ENCODE peak calls at places on chromosome 21, in four cellular contexts. Y is MCF 10A, F is progenitor cell of endocrine pancreas, H is GM13976. G is an unnamed sample.

GRCh38 chr21:16193758-16194606 is 464.2 kb downstream of the USP25 start:
- DNase-seq in F (no peak), H (no peak), Y (peak), G (no peak)

GRCh38 chr21:19523066-19523465 is 1119.5 kb upstream of the TMPRSS15 start:
- DNase-seq in H (no peak), Y (no peak), F (no peak), G (no peak)

GRCh38 chr21:15026370-15026769 is 38.4 kb downstream of the NRIP1 start:
- DNase-seq in F (no peak), Y (no peak), H (no peak), G (no peak)

GRCh38 chr21:25708467-25709065 is 26.1 kb downstream of the ATP5PF start:
- DNase-seq in Y (peak), F (no peak), H (peak), G (peak)

GRCh38 chr21:29056538-29057050 is 16.9 kb downstream of the CCT8 start:
- DNase-seq in F (no peak), Y (no peak), H (no peak), G (no peak)

GRCh38 chr21:41926068-41926806 is 27.6 kb downstream of the C2CD2 start:
- DNase-seq in Y (peak), F (no peak), H (peak), G (peak)

GRCh38 chr21:42570362-42570761 is 56.7 kb downstream of the SLC37A1 start:
- DNase-seq in Y (no peak), H (no peak), F (no peak), G (no peak)

GRCh38 chr21:33858672-33859372 is 56.8 kb downstream of the ATP5PO start:
- DNase-seq in F (no peak), Y (no peak), H (no peak), G (no peak)

GRCh38 chr21:39630827-39631226 is 18.1 kb downstream of the B3GALT5 start:
- DNase-seq in F (no peak), H (no peak), Y (peak), G (no peak)

GRCh38 chr21:40567511-40567910 is 279.4 kb downstream of the DSCAM start:
- DNase-seq in Y (no peak), H (no peak), F (no peak), G (no peak)

GRCh38 chr21:29499734-29500343 is 201.1 kb downstream of the BACH1 start:
- DNase-seq in Y (peak), F (no peak), H (peak), G (no peak)

GRCh38 chr21:33360871-33361602 is 36.3 kb downstream of the IFNAR1 start:
- DNase-seq in H (peak), Y (peak), F (peak), G (peak)

GRCh38 chr21:33042812-33043211 is 17.1 kb downstream of the OLIG2 start:
- DNase-seq in H (no peak), Y (peak), F (no peak), G (no peak)

GRCh38 chr21:40846566-40847411 is at the start of gene DSCAM:
- DNase-seq in H (no peak), F (peak), Y (no peak), G (no peak)

GRCh38 chr21:46448108-46448507 is 10.6 kb upstream of the DIP2A start:
- DNase-seq in Y (no peak), F (no peak), H (no peak), G (no peak)

GRCh38 chr21:33682992-33683627 is 40.8 kb downstream of the ITSN1 start:
- DNase-seq in Y (peak), F (no peak), H (no peak), G (no peak)

GRCh38 chr21:45957986-45958610 is 23.5 kb upstream of the COL6A1 start:
- DNase-seq in Y (peak), H (no peak), F (no peak), G (no peak)

GRCh38 chr21:25836396-25836795 is 101.6 kb downstream of the GABPA start:
- DNase-seq in F (no peak), H (no peak), Y (peak), G (no peak)

GRCh38 chr21:46098303-46099141 is 610 bp downstream of the COL6A2 start:
- DNase-seq in H (peak), Y (no peak), F (peak), G (peak)

GRCh38 chr21:17585875-17586450 is 26.7 kb downstream of the BTG3 start:
- DNase-seq in Y (peak), H (peak), F (no peak), G (no peak)

GRCh38 chr21:17679002-17679600 is 66.4 kb upstream of the BTG3 start:
- DNase-seq in H (peak), Y (peak), F (no peak), G (no peak)

GRCh38 chr21:29114765-29115164 is 15.7 kb upstream of the MAP3K7CL start:
- DNase-seq in H (no peak), F (no peak), Y (peak), G (no peak)

GRCh38 chr21:36035381-36035791 is 24.9 kb downstream of the SETD4 start:
- DNase-seq in F (no peak), H (no peak), Y (no peak), G (no peak)
- TF ChIP-seq CTCF in F (peak), H (no peak), Y (no peak), G (no peak)

DNA sequence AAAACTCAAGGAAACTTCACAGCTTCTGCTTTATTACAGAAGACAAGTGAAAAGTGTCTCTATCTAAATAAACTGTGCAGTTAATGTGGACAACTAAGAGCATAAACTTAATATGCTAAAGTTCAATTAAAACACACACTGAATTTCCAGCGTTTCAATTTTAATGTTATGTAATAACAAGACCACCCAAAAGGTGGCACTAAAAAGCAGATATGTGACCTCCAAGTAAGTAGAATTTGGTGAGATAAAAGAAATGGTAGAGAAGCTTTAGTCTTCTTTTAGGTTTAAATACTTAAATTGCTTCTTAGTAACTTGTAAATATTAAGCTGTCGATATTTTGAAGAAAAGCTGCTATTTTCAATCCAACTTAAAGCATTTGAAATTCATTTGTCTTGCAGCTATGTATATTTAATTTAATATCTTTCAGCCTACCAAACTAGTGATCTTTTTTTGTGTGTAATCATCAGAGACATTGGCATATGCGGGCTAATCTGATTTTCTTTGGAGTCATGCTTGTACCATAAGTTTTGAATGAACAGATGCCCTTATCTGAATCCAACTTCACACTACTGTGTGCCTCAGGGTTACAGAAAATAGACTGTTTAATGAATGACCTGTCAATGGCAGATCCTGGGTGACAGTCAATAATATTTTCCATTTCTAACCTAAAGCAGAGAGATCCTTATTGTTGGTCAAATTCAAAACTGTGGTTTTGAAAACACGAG is 36.5 kb upstream of the ADAMTS1 start:
- DNase-seq in F (no peak), H (no peak), Y (peak), G (no peak)
- TF ChIP-seq CTCF in F (peak), H (no peak), Y (peak), G (peak)

DNA sequence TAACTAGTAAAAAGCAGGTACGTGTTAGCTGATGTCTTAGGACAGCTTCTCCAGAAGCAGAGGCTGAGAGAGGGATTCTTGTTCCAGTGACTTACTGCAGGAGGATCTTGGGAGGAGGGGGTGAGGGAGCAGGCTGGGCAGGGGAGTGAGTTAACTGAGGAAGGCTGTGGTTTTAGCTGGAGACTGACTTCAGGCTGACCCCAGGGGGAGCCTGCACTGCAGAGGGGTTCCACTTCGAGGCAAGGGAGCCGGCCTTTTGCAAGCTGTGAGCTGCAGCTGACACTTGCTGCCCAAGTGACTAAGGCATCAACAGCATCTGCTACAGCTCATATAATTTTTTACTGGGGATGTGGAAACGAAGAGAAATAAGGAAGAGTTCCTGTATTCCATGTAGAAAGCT is 50.4 kb upstream of the SOD1 start:
- DNase-seq in Y (no peak), F (no peak), H (no peak), G (no peak)
- TF ChIP-seq CTCF in Y (no peak), F (no peak), H (no peak), G (no peak)

DNA sequence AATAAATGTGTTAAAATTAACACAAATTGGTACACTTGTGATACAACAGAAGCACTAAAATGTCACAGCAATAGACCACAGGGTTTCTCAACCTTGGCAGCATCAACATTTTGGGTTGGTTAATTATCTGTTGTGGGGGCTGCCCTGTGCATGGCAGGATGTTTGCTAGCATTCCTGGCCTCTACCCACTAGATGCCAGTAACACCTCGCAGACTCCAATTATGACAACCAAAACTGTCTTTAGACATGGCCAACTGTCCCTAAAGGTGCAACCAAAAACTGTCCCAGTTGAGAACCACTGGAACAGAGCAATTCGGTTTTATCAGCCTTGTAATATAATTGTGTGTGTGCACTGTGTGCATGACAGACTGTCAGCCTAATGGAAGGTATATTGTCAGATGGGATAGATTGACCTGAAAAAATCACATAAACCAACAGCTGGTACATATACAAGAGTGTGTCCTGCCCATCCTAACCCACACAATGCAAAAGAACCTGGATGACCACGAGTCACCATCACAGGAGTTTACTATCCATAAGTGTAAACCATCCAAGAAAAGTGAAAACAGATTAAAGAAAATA is 13.5 kb upstream of the ERG start:
- DNase-seq in H (no peak), F (no peak), Y (peak), G (no peak)
- TF ChIP-seq CTCF in H (no peak), F (no peak), Y (peak), G (no peak)

DNA sequence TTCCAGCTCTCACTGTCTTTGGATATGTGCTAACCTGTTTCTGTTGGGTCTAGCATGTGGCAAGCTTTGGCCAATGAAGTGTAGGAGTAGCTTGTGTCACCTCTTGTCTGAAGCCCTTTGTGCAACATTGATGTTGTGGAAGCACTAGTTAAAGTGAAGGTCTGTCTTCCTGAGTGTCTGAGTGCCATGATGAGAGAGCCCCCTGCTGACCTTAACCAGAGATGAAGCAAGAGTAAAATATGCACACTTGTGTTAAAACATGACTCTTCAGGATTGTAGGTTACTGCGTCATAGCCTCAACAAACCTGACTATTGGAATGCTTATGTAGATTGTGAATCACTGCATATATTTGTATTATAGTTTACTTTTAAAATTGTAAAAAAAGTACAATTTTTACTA is 103.7 kb downstream of the NCAM2 start:
- DNase-seq in H (no peak), Y (peak), F (no peak), G (no peak)
- TF ChIP-seq CTCF in H (no peak), Y (no peak), F (peak), G (no peak)

GRCh38 chr21:36706482-36706852 is 7.6 kb downstream of the SIM2 start:
- DNase-seq in Y (no peak), F (no peak), H (no peak), G (no peak)

GRCh38 chr21:36704958-36705678 is 6.2 kb downstream of the SIM2 start:
- DNase-seq in Y (no peak), H (peak), F (no peak), G (no peak)

GRCh38 chr21:36706951-36707762 is 8.2 kb downstream of the SIM2 start:
- DNase-seq in Y (no peak), H (peak), F (no peak), G (no peak)

GRCh38 chr21:36704281-36704957 is 5.5 kb downstream of the SIM2 start:
- DNase-seq in H (peak), Y (no peak), F (no peak), G (no peak)

DNA sequence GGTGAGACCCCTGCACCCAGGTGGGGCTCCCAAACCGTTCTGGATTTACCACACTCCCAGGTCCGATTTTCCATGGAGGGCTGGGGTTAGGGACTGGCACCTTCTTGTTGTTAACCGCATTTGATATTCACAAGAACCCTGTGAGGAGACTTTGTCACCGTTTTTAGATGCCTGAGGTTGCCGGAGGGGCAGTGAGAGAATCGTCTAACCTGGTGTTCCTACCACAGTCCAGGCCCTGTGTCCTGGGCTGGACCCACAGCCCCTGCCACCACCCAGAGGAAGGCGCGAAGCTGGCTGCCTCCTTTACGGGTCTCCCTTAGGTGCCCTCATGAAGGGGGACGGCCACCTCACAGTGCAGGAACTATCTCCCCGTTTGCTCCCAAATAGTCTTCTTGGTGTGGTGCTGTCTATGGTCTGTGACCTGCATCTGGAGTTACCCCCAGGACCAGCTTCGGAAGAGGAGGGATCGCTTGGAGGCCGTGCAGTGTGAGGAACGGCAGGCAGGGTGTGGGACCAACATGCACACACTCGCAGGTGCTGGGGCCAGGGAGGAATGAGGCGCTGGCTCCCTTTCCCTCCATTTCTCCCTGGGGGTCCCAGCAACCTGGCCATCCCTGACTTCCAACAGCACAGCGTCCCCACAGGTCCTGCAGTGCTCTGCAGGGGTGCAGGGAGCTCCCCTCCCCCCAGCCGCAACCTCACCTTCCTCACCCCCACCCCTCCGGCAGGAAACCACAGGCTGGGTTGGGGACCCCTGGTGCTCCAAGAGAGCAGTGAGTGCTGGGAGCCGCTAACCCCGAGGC is 7.0 kb downstream of the SIM2 start:
- DNase-seq in Y (no peak), F (no peak), H (peak), G (no peak)
- TF ChIP-seq CTCF in Y (no peak), F (peak), H (no peak), G (no peak)

GRCh38 chr21:44742418-44743153 is 31.2 kb upstream of the TSPEAR start:
- DNase-seq in Y (peak), F (no peak), H (no peak), G (no peak)
- TF ChIP-seq CTCF in Y (peak), F (peak), H (no peak), G (no peak)

GRCh38 chr21:31347435-31348032 is 3.5 kb upstream of the TIAM1 start:
- DNase-seq in H (no peak), Y (peak), F (no peak), G (no peak)
- TF ChIP-seq CTCF in H (no peak), Y (peak), F (peak), G (no peak)

DNA sequence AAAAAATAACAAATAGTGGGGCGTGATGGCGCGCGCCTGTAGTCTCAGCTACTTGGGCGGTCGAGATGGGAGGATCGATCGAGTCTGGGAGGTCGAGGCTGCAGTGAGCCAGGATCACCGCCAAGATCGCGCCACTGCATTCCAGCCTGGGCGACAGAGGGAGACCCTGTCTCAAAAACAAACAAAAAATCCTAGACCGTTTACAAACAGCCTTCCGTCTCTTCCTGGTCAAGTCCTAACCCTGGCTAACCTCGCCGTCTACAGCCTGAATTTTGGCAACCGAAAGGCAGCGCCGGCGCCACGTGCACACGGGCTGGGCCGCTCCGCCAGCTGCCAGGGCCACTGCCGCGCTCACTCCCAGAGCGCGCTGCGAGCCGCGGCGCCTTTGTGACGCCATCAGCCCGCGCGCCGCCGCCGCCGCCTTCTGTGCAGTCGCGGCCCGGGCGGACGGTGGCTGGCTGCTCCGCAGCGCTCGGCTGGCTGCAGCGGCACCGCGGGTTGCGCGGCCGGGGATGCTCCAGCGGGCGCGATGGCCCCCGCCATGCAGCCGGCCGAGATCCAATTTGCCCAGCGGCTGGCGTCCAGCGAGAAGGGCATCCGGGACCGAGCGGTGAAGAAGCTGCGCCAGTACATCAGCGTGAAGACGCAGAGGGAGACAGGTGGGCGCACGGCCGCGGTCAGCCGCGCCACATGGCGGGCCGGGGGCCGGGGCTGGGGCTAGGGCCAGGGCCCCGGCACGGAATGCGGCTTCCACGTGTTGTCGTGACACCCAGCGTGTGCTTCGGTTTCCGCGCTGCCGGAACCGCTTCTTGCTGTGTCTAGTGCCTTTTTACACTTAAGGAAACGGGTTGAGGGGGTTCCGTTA is at the start of the genes HSF2BP and RRP1B:
- DNase-seq in Y (peak), H (peak), F (peak), G (peak)
- TF ChIP-seq CTCF in Y (no peak), H (no peak), F (peak), G (no peak)

G was measured in natural killer cell.